ENCODE peak calls at places on chromosomes 6 and 20, in seven cellular contexts. C is T-helper 17 cell; R is effector CD4-positive, alpha-beta T cell; Y is GM12865; M is cardiac muscle cell; N is NCI-H1105 treated with DMSO at 0.1 percent for 48 hours; K is SW480. B is an unnamed sample.
A peak's percentile ranks its signal among the peaks of the same experiment; 100 is the strongest.

GRCh38 chr6:152026291-152026690 is 218.8 kb downstream of the ESR1 start:
- DNase-seq in C (no peak), R (no peak), Y (no peak), M (no peak), N (no peak), K (no peak), B (no peak)

GRCh38 chr6:69846770-69847506 is 19.4 kb upstream of the COL19A1 start:
- DNase-seq in C (no peak), R (no peak), Y (no peak), M (no peak), N (no peak), K (no peak), B (no peak)

GRCh38 chr6:41077536-41077935 is 4.8 kb downstream of the NFYA start:
- DNase-seq in C (no peak), R (no peak), Y (no peak), M (no peak), N (no peak), K (no peak), B (no peak)

GRCh38 chr6:24052632-24053031 is 73.4 kb upstream of the NRSN1 start:
- DNase-seq in C (no peak), R (no peak), Y (no peak), M (no peak), N (no peak), K (no peak), B (no peak)

GRCh38 chr6:108961985-108962384 is 113.8 kb downstream of the ARMC2 start:
- DNase-seq in C (no peak), R (no peak), Y (no peak), M (no peak), N (no peak), K (no peak), B (no peak)

GRCh38 chr6:48766349-48766748 is 655.4 kb upstream of the PTCHD4 start:
- DNase-seq in C (no peak), R (no peak), Y (no peak), M (no peak), N (no peak), K (peak; percentile 6), B (no peak)

GRCh38 chr20:32155017-32155965 is 45.8 kb downstream of the TM9SF4 start:
- DNase-seq in C (no peak), R (no peak), Y (peak; percentile 45), M (peak; percentile 74), N (peak; percentile 88), K (peak; percentile 61), B (peak; percentile 95)

GRCh38 chr6:10521104-10521808 is at the start of gene GCNT2:
- DNase-seq in C (no peak), R (no peak), Y (peak; percentile 43), M (peak; percentile 94), N (no peak), K (no peak), B (no peak)

GRCh38 chr6:15872252-15873103 is 209.7 kb upstream of the DTNBP1 start:
- DNase-seq in C (no peak), R (no peak), Y (no peak), M (no peak), N (no peak), K (no peak), B (no peak)

GRCh38 chr6:30325150-30325872 is 1.4 kb upstream of the TRIM39 start:
- DNase-seq in C (peak; percentile 70), R (peak; percentile 76), Y (peak; percentile 76), M (no peak), N (no peak), K (no peak), B (no peak)

GRCh38 chr6:33714385-33715040 is 3.0 kb upstream of the UQCC2 start:
- DNase-seq in C (no peak), R (no peak), Y (no peak), M (no peak), N (no peak), K (no peak), B (peak; percentile 18)